ENCODE peak calls at places on chromosomes 6 and 20, in five cellular contexts. T is fibroblast of the aortic adventitia, F is heart right ventricle, Q is HTR-8/SVneo, S is fibroblast of gingiva. I is an unnamed sample.

GRCh38 chr6:108837236-108837971 is 10.8 kb upstream of the ARMC2 start:
- DNase-seq in T (no peak), F (no peak), Q (no peak), S (no peak), I (peak)

GRCh38 chr6:150775400-150775799 is 90.1 kb upstream of the MTHFD1L start:
- DNase-seq in T (no peak), F (no peak), Q (no peak), S (no peak), I (no peak)

GRCh38 chr20:53901064-53901463 is 169.3 kb downstream of the BCAS1 start:
- DNase-seq in T (peak), F (no peak), Q (peak), S (peak), I (peak)

GRCh38 chr6:36129889-36130671 is at the start of gene MAPK13:
- DNase-seq in T (peak), F (no peak), Q (no peak), S (no peak), I (no peak)

GRCh38 chr6:136201735-136202134 is 48.4 kb downstream of the MTFR2 start:
- DNase-seq in T (peak), F (no peak), Q (no peak), S (peak), I (peak)

GRCh38 chr20:4545526-4545925 is 176.2 kb upstream of the PRND start:
- DNase-seq in T (peak), F (no peak), Q (no peak), S (peak), I (peak)

GRCh38 chr6:34650823-34651222 is 45.7 kb downstream of the ILRUN start:
- DNase-seq in T (no peak), F (no peak), Q (no peak), S (no peak), I (no peak)

GRCh38 chr20:17655286-17655651 is 26.8 kb downstream of the RRBP1 start:
- DNase-seq in T (peak), F (no peak), Q (no peak), S (no peak), I (peak)

GRCh38 chr6:12011276-12012112 is 618 bp upstream of the HIVEP1 start:
- DNase-seq in T (peak), F (peak), Q (peak), S (peak), I (peak)

GRCh38 chr20:56875052-56875663 is 246.1 kb downstream of the TFAP2C start:
- DNase-seq in T (no peak), F (no peak), Q (peak), S (peak), I (peak)

GRCh38 chr6:44180406-44180805 is 21.8 kb downstream of the CAPN11 start:
- DNase-seq in T (no peak), F (no peak), Q (no peak), S (no peak), I (no peak)

GRCh38 chr6:151757506-151757955 is 50.0 kb upstream of the ESR1 start:
- DNase-seq in T (no peak), F (no peak), Q (no peak), S (no peak), I (no peak)

GRCh38 chr6:107237992-107238660 is 122.8 kb upstream of the BEND3 start:
- DNase-seq in T (peak), F (no peak), Q (peak), S (peak), I (no peak)

GRCh38 chr20:6055161-6055783 is 1.4 kb upstream of the LRRN4 start:
- DNase-seq in T (no peak), F (no peak), Q (no peak), S (no peak), I (no peak)

GRCh38 chr20:49668181-49668877 is 45.3 kb downstream of the B4GALT5 start:
- DNase-seq in T (no peak), F (peak), Q (no peak), S (no peak), I (no peak)

GRCh38 chr6:154370545-154370944 is 13.9 kb upstream of the IPCEF1 start:
- DNase-seq in T (peak), F (no peak), Q (peak), S (peak), I (peak)

GRCh38 chr6:44712353-44713147 is 325.0 kb downstream of the CDC5L start:
- DNase-seq in T (no peak), F (no peak), Q (no peak), S (no peak), I (no peak)

GRCh38 chr6:25035451-25036435 is 100.0 kb upstream of the RIPOR2 start:
- DNase-seq in T (no peak), F (no peak), Q (peak), S (no peak), I (no peak)

GRCh38 chr6:168355716-168356522 is 36.3 kb upstream of the DACT2 start:
- DNase-seq in T (peak), F (peak), Q (peak), S (no peak), I (peak)

GRCh38 chr20:48898210-48898609 is 23.3 kb upstream of the ARFGEF2 start:
- DNase-seq in T (peak), F (no peak), Q (no peak), S (peak), I (peak)

GRCh38 chr20:3908667-3909066 is 19.5 kb downstream of the PANK2 start:
- DNase-seq in T (no peak), F (peak), Q (no peak), S (no peak), I (no peak)

GRCh38 chr6:52662031-52662430 is 8.9 kb upstream of the TMEM14A start:
- DNase-seq in T (no peak), F (no peak), Q (no peak), S (no peak), I (peak)

GRCh38 chr6:107069631-107070548 is 41.9 kb downstream of the MTRES1 start:
- DNase-seq in T (no peak), F (no peak), Q (no peak), S (no peak), I (no peak)

GRCh38 chr20:24805456-24806233 is 143.4 kb upstream of the CST7 start:
- DNase-seq in T (no peak), F (no peak), Q (no peak), S (no peak), I (no peak)

GRCh38 chr6:79586548-79586947 is 44.6 kb upstream of the SH3BGRL2 start:
- DNase-seq in T (peak), F (no peak), Q (peak), S (peak), I (peak)

GRCh38 chr6:105452924-105453756 is 50.3 kb upstream of the PREP start:
- DNase-seq in T (no peak), F (no peak), Q (no peak), S (no peak), I (no peak)

GRCh38 chr20:33846291-33846916 is 35.3 kb downstream of the CHMP4B start:
- DNase-seq in T (peak), F (no peak), Q (no peak), S (no peak), I (peak)

GRCh38 chr6:110822248-110822647 is 7.0 kb upstream of the CDK19 start:
- DNase-seq in T (peak), F (no peak), Q (no peak), S (peak), I (peak)

GRCh38 chr6:114524081-114524480 is 181.3 kb upstream of the HS3ST5 start:
- DNase-seq in T (no peak), F (no peak), Q (no peak), S (no peak), I (no peak)

GRCh38 chr20:6909608-6910007 is 142.1 kb downstream of the BMP2 start:
- DNase-seq in T (no peak), F (no peak), Q (no peak), S (no peak), I (no peak)

GRCh38 chr6:164693934-164694333 is 615.5 kb downstream of the C6orf118 start:
- DNase-seq in T (peak), F (no peak), Q (no peak), S (no peak), I (peak)

GRCh38 chr6:165714907-165715306 is 51.9 kb upstream of the PDE10A start:
- DNase-seq in T (no peak), F (no peak), Q (no peak), S (no peak), I (no peak)

GRCh38 chr6:143061597-143062385 is 1.1 kb downstream of the AIG1 start:
- DNase-seq in T (peak), F (no peak), Q (no peak), S (no peak), I (no peak)

I was measured in AG10803.